ENCODE peak calls at places on chromosomes 6 and 20, in ten cellular contexts. One of them, this sample, is unnamed.
A peak's percentile ranks its signal among the peaks of the same experiment; 100 is the strongest.

GRCh38 chr20:1266167-1266973 is at the start of gene SNPH:
- DNase-seq in GM06990: peak; percentile 68
- DNase-seq in iPS-NIHi11: peak; percentile 77
- DNase-seq in stimulated activated CD4-positive, alpha-beta T cell treated with anti-CD3 and anti-CD28 coated beads, Interleukin-1b, Interleukin-23, amount 100 ng/mL, for 24 hours: peak; percentile 66
- DNase-seq in adrenal gland: peak; percentile 86
- DNase-seq in AG10803: peak; percentile 70
- DNase-seq in dorsolateral prefrontal cortex: peak; percentile 46
- DNase-seq in body of pancreas: peak; percentile 81
- DNase-seq in hypothalamus: peak; percentile 60
- DNase-seq in pancreas: peak; percentile 83
- DNase-seq in this sample: peak; percentile 74

GRCh38 chr20:58103961-58104360 is 124.5 kb downstream of the ANKRD60 start:
- DNase-seq in GM06990: no peak
- DNase-seq in iPS-NIHi11: no peak
- DNase-seq in stimulated activated CD4-positive, alpha-beta T cell treated with anti-CD3 and anti-CD28 coated beads, Interleukin-1b, Interleukin-23, amount 100 ng/mL, for 24 hours: no peak
- DNase-seq in adrenal gland: no peak
- DNase-seq in AG10803: no peak
- DNase-seq in dorsolateral prefrontal cortex: no peak
- DNase-seq in body of pancreas: no peak
- DNase-seq in hypothalamus: no peak
- DNase-seq in pancreas: no peak
- DNase-seq in this sample: no peak

GRCh38 chr6:34584694-34585093 is 28.6 kb upstream of the SPDEF start:
- DNase-seq in GM06990: no peak
- DNase-seq in iPS-NIHi11: no peak
- DNase-seq in stimulated activated CD4-positive, alpha-beta T cell treated with anti-CD3 and anti-CD28 coated beads, Interleukin-1b, Interleukin-23, amount 100 ng/mL, for 24 hours: no peak
- DNase-seq in adrenal gland: no peak
- DNase-seq in AG10803: no peak
- DNase-seq in dorsolateral prefrontal cortex: no peak
- DNase-seq in body of pancreas: no peak
- DNase-seq in hypothalamus: no peak
- DNase-seq in pancreas: no peak
- DNase-seq in this sample: no peak

GRCh38 chr20:38842558-38842981 is 37.1 kb downstream of the PPP1R16B start:
- DNase-seq in GM06990: peak; percentile 95
- DNase-seq in iPS-NIHi11: peak; percentile 40
- DNase-seq in stimulated activated CD4-positive, alpha-beta T cell treated with anti-CD3 and anti-CD28 coated beads, Interleukin-1b, Interleukin-23, amount 100 ng/mL, for 24 hours: peak; percentile 64
- DNase-seq in adrenal gland: no peak
- DNase-seq in AG10803: no peak
- DNase-seq in dorsolateral prefrontal cortex: no peak
- DNase-seq in body of pancreas: no peak
- DNase-seq in hypothalamus: no peak
- DNase-seq in pancreas: no peak
- DNase-seq in this sample: peak; percentile 88

GRCh38 chr6:34152806-34153565 is 7.1 kb upstream of the GRM4 start:
- DNase-seq in GM06990: no peak
- DNase-seq in iPS-NIHi11: no peak
- DNase-seq in stimulated activated CD4-positive, alpha-beta T cell treated with anti-CD3 and anti-CD28 coated beads, Interleukin-1b, Interleukin-23, amount 100 ng/mL, for 24 hours: no peak
- DNase-seq in adrenal gland: no peak
- DNase-seq in AG10803: no peak
- DNase-seq in dorsolateral prefrontal cortex: no peak
- DNase-seq in body of pancreas: no peak
- DNase-seq in hypothalamus: no peak
- DNase-seq in pancreas: no peak
- DNase-seq in this sample: no peak

GRCh38 chr20:45036044-45036755 is 64.7 kb downstream of the KCNS1 start:
- DNase-seq in GM06990: no peak
- DNase-seq in iPS-NIHi11: no peak
- DNase-seq in stimulated activated CD4-positive, alpha-beta T cell treated with anti-CD3 and anti-CD28 coated beads, Interleukin-1b, Interleukin-23, amount 100 ng/mL, for 24 hours: no peak
- DNase-seq in adrenal gland: no peak
- DNase-seq in AG10803: peak; percentile 68
- DNase-seq in dorsolateral prefrontal cortex: no peak
- DNase-seq in body of pancreas: no peak
- DNase-seq in hypothalamus: no peak
- DNase-seq in pancreas: no peak
- DNase-seq in this sample: no peak

GRCh38 chr6:26596579-26597388 is at the start of gene ABT1:
- DNase-seq in GM06990: peak; percentile 96
- DNase-seq in iPS-NIHi11: peak; percentile 99
- DNase-seq in stimulated activated CD4-positive, alpha-beta T cell treated with anti-CD3 and anti-CD28 coated beads, Interleukin-1b, Interleukin-23, amount 100 ng/mL, for 24 hours: peak; percentile 95
- DNase-seq in adrenal gland: peak; percentile 98
- DNase-seq in AG10803: peak; percentile 98
- DNase-seq in dorsolateral prefrontal cortex: peak; percentile 99
- DNase-seq in body of pancreas: peak; percentile 99
- DNase-seq in hypothalamus: peak; percentile 97
- DNase-seq in pancreas: peak; percentile 99
- DNase-seq in this sample: peak; percentile 96

GRCh38 chr20:1827974-1828785 is 67.0 kb upstream of the SIRPA start:
- DNase-seq in GM06990: no peak
- DNase-seq in iPS-NIHi11: no peak
- DNase-seq in stimulated activated CD4-positive, alpha-beta T cell treated with anti-CD3 and anti-CD28 coated beads, Interleukin-1b, Interleukin-23, amount 100 ng/mL, for 24 hours: no peak
- DNase-seq in adrenal gland: peak; percentile 92
- DNase-seq in AG10803: no peak
- DNase-seq in dorsolateral prefrontal cortex: peak; percentile 87
- DNase-seq in body of pancreas: peak; percentile 77
- DNase-seq in hypothalamus: peak; percentile 86
- DNase-seq in pancreas: no peak
- DNase-seq in this sample: no peak

GRCh38 chr20:35134472-35134871 is 12.7 kb downstream of the EDEM2 start:
- DNase-seq in GM06990: no peak
- DNase-seq in iPS-NIHi11: no peak
- DNase-seq in stimulated activated CD4-positive, alpha-beta T cell treated with anti-CD3 and anti-CD28 coated beads, Interleukin-1b, Interleukin-23, amount 100 ng/mL, for 24 hours: no peak
- DNase-seq in adrenal gland: peak; percentile 86
- DNase-seq in AG10803: no peak
- DNase-seq in dorsolateral prefrontal cortex: no peak
- DNase-seq in body of pancreas: peak; percentile 54
- DNase-seq in hypothalamus: no peak
- DNase-seq in pancreas: no peak
- DNase-seq in this sample: no peak

GRCh38 chr6:106617302-106617701 is 12.0 kb downstream of the RTN4IP1 start:
- DNase-seq in GM06990: no peak
- DNase-seq in iPS-NIHi11: no peak
- DNase-seq in stimulated activated CD4-positive, alpha-beta T cell treated with anti-CD3 and anti-CD28 coated beads, Interleukin-1b, Interleukin-23, amount 100 ng/mL, for 24 hours: no peak
- DNase-seq in adrenal gland: no peak
- DNase-seq in AG10803: no peak
- DNase-seq in dorsolateral prefrontal cortex: no peak
- DNase-seq in body of pancreas: no peak
- DNase-seq in hypothalamus: no peak
- DNase-seq in pancreas: no peak
- DNase-seq in this sample: no peak

GRCh38 chr20:38723982-38724602 is at the start of gene SLC32A1:
- DNase-seq in GM06990: no peak
- DNase-seq in iPS-NIHi11: peak; percentile 71
- DNase-seq in stimulated activated CD4-positive, alpha-beta T cell treated with anti-CD3 and anti-CD28 coated beads, Interleukin-1b, Interleukin-23, amount 100 ng/mL, for 24 hours: no peak
- DNase-seq in adrenal gland: no peak
- DNase-seq in AG10803: no peak
- DNase-seq in dorsolateral prefrontal cortex: no peak
- DNase-seq in body of pancreas: no peak
- DNase-seq in hypothalamus: no peak
- DNase-seq in pancreas: no peak
- DNase-seq in this sample: no peak

GRCh38 chr20:2763186-2763585 is 37.2 kb downstream of the CPXM1 start:
- DNase-seq in GM06990: no peak
- DNase-seq in iPS-NIHi11: peak; percentile 38
- DNase-seq in stimulated activated CD4-positive, alpha-beta T cell treated with anti-CD3 and anti-CD28 coated beads, Interleukin-1b, Interleukin-23, amount 100 ng/mL, for 24 hours: no peak
- DNase-seq in adrenal gland: no peak
- DNase-seq in AG10803: no peak
- DNase-seq in dorsolateral prefrontal cortex: no peak
- DNase-seq in body of pancreas: no peak
- DNase-seq in hypothalamus: no peak
- DNase-seq in pancreas: no peak
- DNase-seq in this sample: no peak

GRCh38 chr20:57619053-57619831 is 984 bp downstream of the ZBP1 start:
- DNase-seq in GM06990: peak; percentile 87
- DNase-seq in iPS-NIHi11: no peak
- DNase-seq in stimulated activated CD4-positive, alpha-beta T cell treated with anti-CD3 and anti-CD28 coated beads, Interleukin-1b, Interleukin-23, amount 100 ng/mL, for 24 hours: peak; percentile 42
- DNase-seq in adrenal gland: peak; percentile 45
- DNase-seq in AG10803: no peak
- DNase-seq in dorsolateral prefrontal cortex: no peak
- DNase-seq in body of pancreas: peak; percentile 29
- DNase-seq in hypothalamus: no peak
- DNase-seq in pancreas: no peak
- DNase-seq in this sample: peak; percentile 75

GRCh38 chr20:61932199-61932592 is 133.5 kb downstream of the TAF4 start:
- DNase-seq in GM06990: no peak
- DNase-seq in iPS-NIHi11: no peak
- DNase-seq in stimulated activated CD4-positive, alpha-beta T cell treated with anti-CD3 and anti-CD28 coated beads, Interleukin-1b, Interleukin-23, amount 100 ng/mL, for 24 hours: no peak
- DNase-seq in adrenal gland: no peak
- DNase-seq in AG10803: no peak
- DNase-seq in dorsolateral prefrontal cortex: peak; percentile 5
- DNase-seq in body of pancreas: no peak
- DNase-seq in hypothalamus: no peak
- DNase-seq in pancreas: peak; percentile 27
- DNase-seq in this sample: no peak

GRCh38 chr20:37347891-37348642 is 2.1 kb downstream of the SRC start:
- DNase-seq in GM06990: no peak
- DNase-seq in iPS-NIHi11: no peak
- DNase-seq in stimulated activated CD4-positive, alpha-beta T cell treated with anti-CD3 and anti-CD28 coated beads, Interleukin-1b, Interleukin-23, amount 100 ng/mL, for 24 hours: no peak
- DNase-seq in adrenal gland: no peak
- DNase-seq in AG10803: no peak
- DNase-seq in dorsolateral prefrontal cortex: no peak
- DNase-seq in body of pancreas: no peak
- DNase-seq in hypothalamus: no peak
- DNase-seq in pancreas: no peak
- DNase-seq in this sample: no peak

GRCh38 chr6:150632785-150633465 is 33.2 kb downstream of the PLEKHG1 start:
- DNase-seq in GM06990: peak; percentile 41
- DNase-seq in iPS-NIHi11: no peak
- DNase-seq in stimulated activated CD4-positive, alpha-beta T cell treated with anti-CD3 and anti-CD28 coated beads, Interleukin-1b, Interleukin-23, amount 100 ng/mL, for 24 hours: no peak
- DNase-seq in adrenal gland: no peak
- DNase-seq in AG10803: no peak
- DNase-seq in dorsolateral prefrontal cortex: no peak
- DNase-seq in body of pancreas: no peak
- DNase-seq in hypothalamus: no peak
- DNase-seq in pancreas: no peak
- DNase-seq in this sample: peak; percentile 59

This sample was measured in GM10248.